ENCODE peak calls at places on chromosomes 4 and X, in eight cellular contexts. A is HepG2; I is Panc1; R is body of pancreas; E is memory B cell; B is A549; G is activated CD8-positive, alpha-beta memory T cell treated with anti-CD3 and anti-CD28 coated beads, Interleukin-2, amount 10 ng/mL, durations not matched to agents 7 days and 5 days; H is PC-3. F is an unnamed sample.

GRCh38 chrX:133776072-133776471 is 209.3 kb downstream of the GPC3 start:
- ATAC-seq in H (peak; percentile 24), R (no peak), G (no peak), I (no peak), B (peak; percentile 46), A (peak; percentile 21), E (no peak), F (no peak)

GRCh38 chr4:80004319-80004718 is 68.7 kb downstream of the ANTXR2 start:
- ATAC-seq in H (no peak), E (no peak), G (no peak), R (no peak), B (no peak), I (no peak), A (no peak), F (no peak)

GRCh38 chrX:16191605-16192004 is 24.3 kb downstream of the MAGEB17 start:
- ATAC-seq in A (no peak), I (no peak), B (no peak), R (no peak), H (no peak), E (no peak), G (no peak), F (no peak)

GRCh38 chrX:78098108-78098507 is 5.9 kb upstream of the PGK1 start:
- ATAC-seq in B (no peak), H (no peak), I (no peak), R (no peak), E (no peak), A (no peak), G (no peak), F (peak; percentile 76)

GRCh38 chr4:41889328-41889727 is 45.9 kb upstream of the TMEM33 start:
- ATAC-seq in H (peak; percentile 57), G (no peak), B (no peak), A (no peak), E (no peak), R (no peak), I (no peak), F (no peak)

GRCh38 chr4:80172203-80172602 is 25.1 kb upstream of the PRDM8 start:
- ATAC-seq in R (no peak), H (no peak), B (no peak), A (no peak), E (peak; percentile 64), G (peak; percentile 68), I (no peak), F (peak; percentile 54)

GRCh38 chr4:2462218-2462991 is 6.5 kb upstream of the RNF4 start:
- ATAC-seq in R (peak; percentile 90), E (peak; percentile 98), B (peak; percentile 96), A (peak; percentile 91), H (peak; percentile 94), G (peak; percentile 97), I (peak; percentile 95), F (peak; percentile 96)

GRCh38 chr4:5753766-5754528 is 42.9 kb downstream of the EVC start:
- ATAC-seq in A (no peak), R (no peak), E (no peak), G (no peak), I (peak; percentile 65), B (peak; percentile 63), H (peak; percentile 57), F (peak; percentile 32)

GRCh38 chrX:38916801-38917200 is 115.5 kb downstream of the MID1IP1 start:
- ATAC-seq in E (no peak), B (no peak), I (no peak), A (no peak), R (no peak), G (no peak), H (no peak), F (no peak)

GRCh38 chr4:2638730-2639129 is 102.3 kb downstream of the FAM193A start:
- ATAC-seq in B (no peak), I (no peak), A (no peak), R (no peak), H (no peak), G (no peak), E (no peak), F (no peak)

GRCh38 chr4:22474636-22475310 is 41.1 kb downstream of the ADGRA3 start:
- ATAC-seq in E (no peak), I (peak; percentile 70), H (peak; percentile 66), A (peak; percentile 89), R (no peak), B (no peak), G (no peak), F (no peak)

GRCh38 chr4:151719935-151720334 is 40.9 kb downstream of the GATB start:
- ATAC-seq in R (no peak), G (no peak), E (no peak), A (no peak), B (no peak), I (no peak), H (no peak), F (no peak)

GRCh38 chr4:150297861-150298474 is 219.7 kb downstream of the DCLK2 start:
- ATAC-seq in B (peak; percentile 71), E (no peak), R (no peak), H (peak; percentile 46), A (peak; percentile 51), G (no peak), I (peak; percentile 75), F (no peak)

GRCh38 chrX:136185409-136186022 is 38.2 kb downstream of the FHL1 start:
- ATAC-seq in G (no peak), R (no peak), E (no peak), B (peak; percentile 85), I (peak; percentile 73), H (peak; percentile 54), A (no peak), F (no peak)

GRCh38 chrX:25066131-25066530 is 50.4 kb upstream of the ARX start:
- ATAC-seq in I (no peak), E (no peak), H (no peak), G (no peak), B (no peak), R (no peak), A (no peak), F (no peak)

GRCh38 chr4:184355111-184355604 is 119.2 kb downstream of the IRF2 start:
- ATAC-seq in H (peak; percentile 85), G (peak; percentile 57), R (peak; percentile 70), B (no peak), I (no peak), E (peak; percentile 56), A (peak; percentile 64), F (peak; percentile 51)

GRCh38 chr4:162510115-162510514 is 346.3 kb upstream of the FSTL5 start:
- ATAC-seq in A (no peak), R (no peak), E (no peak), B (no peak), G (no peak), H (no peak), I (no peak), F (no peak)